ENCODE peak calls at places on chromosomes 4 and X, in eight cellular contexts. R is D721Med, O is cardiac fibroblast, D is LNCaP clone FGC, M is left ventricle myocardium inferior, W is Caco-2, H is RWPE1, E is prostate gland. N is an unnamed sample.
A peak's percentile ranks its signal among the peaks of the same experiment; 100 is the strongest.

GRCh38 chr4:5926601-5927000 is 33.7 kb upstream of the CRMP1 start:
- DNase-seq in R (no peak), O (no peak), D (no peak), M (no peak), W (no peak), H (no peak), E (no peak), N (no peak)

GRCh38 chr4:3059090-3059428 is 15.3 kb downstream of the HTT-AS start:
- DNase-seq in R (no peak), O (no peak), D (no peak), M (no peak), W (no peak), H (no peak), E (no peak), N (no peak)

GRCh38 chr4:76504613-76505465 is 69.8 kb downstream of the SHROOM3 start:
- DNase-seq in R (peak; percentile 29), O (peak; percentile 77), D (peak; percentile 43), M (no peak), W (no peak), H (peak; percentile 49), E (peak; percentile 28), N (peak; percentile 47)

GRCh38 chrX:68332156-68332823 is 101.0 kb downstream of the OPHN1 start:
- DNase-seq in R (no peak), O (peak; percentile 42), D (no peak), M (no peak), W (no peak), H (no peak), E (no peak), N (no peak)

GRCh38 chrX:53223068-53223693 is 1.8 kb downstream of the KDM5C start:
- DNase-seq in R (no peak), O (peak; percentile 2), D (no peak), M (no peak), W (no peak), H (no peak), E (no peak), N (peak; percentile 8)

GRCh38 chr4:36508390-36508789 is 227.0 kb downstream of the DTHD1 start:
- DNase-seq in R (no peak), O (no peak), D (no peak), M (no peak), W (no peak), H (no peak), E (no peak), N (no peak)

GRCh38 chrX:43267652-43268051 is 388.4 kb upstream of the MAOA start:
- DNase-seq in R (no peak), O (no peak), D (no peak), M (no peak), W (no peak), H (no peak), E (no peak), N (no peak)

GRCh38 chr4:5908836-5909235 is 15.9 kb upstream of the CRMP1 start:
- DNase-seq in R (no peak), O (no peak), D (no peak), M (no peak), W (no peak), H (no peak), E (no peak), N (no peak)

GRCh38 chr4:186554890-186555827 is at the start of gene MTNR1A:
- DNase-seq in R (no peak), O (no peak), D (no peak), M (no peak), W (no peak), H (peak; percentile 13), E (no peak), N (no peak)

GRCh38 chr4:40718571-40718970 is 31.2 kb upstream of the NSUN7 start:
- DNase-seq in R (no peak), O (no peak), D (no peak), M (no peak), W (no peak), H (no peak), E (peak; percentile 8), N (no peak)

GRCh38 chr4:156255608-156256007 is 301.9 kb upstream of the CTSO start:
- DNase-seq in R (no peak), O (no peak), D (no peak), M (no peak), W (no peak), H (no peak), E (no peak), N (no peak)

GRCh38 chrX:38805294-38806053 is 4.2 kb downstream of the MID1IP1 start:
- DNase-seq in R (no peak), O (peak; percentile 86), D (no peak), M (peak; percentile 67), W (peak; percentile 41), H (peak; percentile 16), E (peak; percentile 46), N (peak; percentile 56)

GRCh38 chr4:175469519-175469918 is 342.5 kb downstream of the GPM6A start:
- DNase-seq in R (no peak), O (no peak), D (no peak), M (no peak), W (no peak), H (peak; percentile 0), E (no peak), N (peak; percentile 50)

GRCh38 chrX:27575565-27575964 is 14.6 kb upstream of the DCAF8L2 start:
- DNase-seq in R (no peak), O (peak; percentile 39), D (no peak), M (no peak), W (no peak), H (no peak), E (no peak), N (no peak)

GRCh38 chr4:128322986-128323385 is 35.4 kb upstream of the PGRMC2 start:
- DNase-seq in R (no peak), O (peak; percentile 55), D (no peak), M (no peak), W (peak; percentile 82), H (peak; percentile 49), E (no peak), N (peak; percentile 80)

GRCh38 chr4:80026080-80026479 is 46.9 kb downstream of the ANTXR2 start:
- DNase-seq in R (no peak), O (no peak), D (no peak), M (no peak), W (no peak), H (no peak), E (no peak), N (peak; percentile 17)

GRCh38 chrX:21905209-21905735 is 35.2 kb upstream of the SMS start:
- DNase-seq in R (no peak), O (no peak), D (no peak), M (no peak), W (no peak), H (no peak), E (no peak), N (no peak)

GRCh38 chr4:108270466-108271450 is 102.0 kb upstream of the LEF1 start:
- DNase-seq in R (no peak), O (peak; percentile 6), D (no peak), M (no peak), W (no peak), H (no peak), E (no peak), N (peak; percentile 67)

GRCh38 chr4:138910914-138911336 is 104.7 kb upstream of the NOCT start:
- DNase-seq in R (no peak), O (peak; percentile 94), D (peak; percentile 96), M (peak; percentile 80), W (peak; percentile 65), H (peak; percentile 88), E (peak; percentile 88), N (peak; percentile 77)

GRCh38 chrX:123237271-123237670 is 53.2 kb downstream of the GRIA3 start:
- DNase-seq in R (no peak), O (no peak), D (no peak), M (no peak), W (no peak), H (no peak), E (no peak), N (no peak)

GRCh38 chr4:2534904-2535385 is 1.5 kb upstream of the FAM193A start:
- DNase-seq in R (no peak), O (no peak), D (no peak), M (no peak), W (no peak), H (no peak), E (no peak), N (no peak)

GRCh38 chr4:52260507-52261302 is 209.6 kb downstream of the SPATA18 start:
- DNase-seq in R (no peak), O (no peak), D (no peak), M (peak; percentile 31), W (no peak), H (no peak), E (no peak), N (no peak)
- TF ChIP-seq CTCF in R (no peak), O (no peak), D (no peak), M (no peak), W (no peak), H (no peak), E (no peak), N (no peak)

DNA sequence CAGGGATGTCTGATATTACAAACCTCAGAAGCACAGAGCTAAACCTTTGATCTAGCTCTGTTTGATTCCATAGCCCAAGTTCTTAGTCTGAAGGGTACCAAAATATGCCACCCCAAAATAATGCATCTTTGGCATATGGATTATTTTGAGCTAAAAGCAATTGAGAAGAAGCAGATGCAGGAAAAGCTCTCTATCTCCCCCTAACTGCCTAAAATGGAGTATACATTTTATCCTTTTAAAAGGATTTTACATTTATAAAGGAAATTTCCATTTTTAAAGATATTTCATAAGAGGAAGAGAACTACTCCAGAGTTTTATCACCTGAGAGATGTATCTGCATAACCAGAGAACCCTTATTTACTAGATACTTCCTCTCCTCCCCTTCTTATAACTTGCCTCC is 158.7 kb downstream of the ZNF674 start:
- DNase-seq in R (no peak), O (no peak), D (no peak), M (no peak), W (no peak), H (no peak), E (no peak), N (no peak)
- TF ChIP-seq CTCF in R (no peak), O (peak; percentile 37), D (no peak), M (no peak), W (no peak), H (no peak), E (no peak), N (peak; percentile 57)

GRCh38 chr4:87985887-87986200 is 10.3 kb downstream of the SPP1 start:
- DNase-seq in R (no peak), O (no peak), D (no peak), M (no peak), W (no peak), H (no peak), E (no peak), N (no peak)
- TF ChIP-seq CTCF in R (no peak), O (no peak), D (no peak), M (no peak), W (no peak), H (no peak), E (no peak), N (peak; percentile 30)

GRCh38 chr4:30720021-30720655 is at the start of gene PCDH7:
- DNase-seq in R (no peak), O (peak; percentile 58), D (no peak), M (peak; percentile 22), W (peak; percentile 61), H (peak; percentile 48), E (peak; percentile 51), N (peak; percentile 11)

GRCh38 chr4:30722092-30722915 is 2.1 kb downstream of the PCDH7 start:
- DNase-seq in R (no peak), O (no peak), D (no peak), M (peak; percentile 22), W (no peak), H (no peak), E (no peak), N (no peak)

GRCh38 chr4:30720656-30721352 is 635 bp downstream of the PCDH7 start:
- DNase-seq in R (no peak), O (peak; percentile 50), D (no peak), M (peak; percentile 25), W (peak; percentile 40), H (peak; percentile 13), E (no peak), N (no peak)

GRCh38 chr4:30722916-30723270 is 2.7 kb downstream of the PCDH7 start:
- DNase-seq in R (no peak), O (no peak), D (no peak), M (no peak), W (no peak), H (no peak), E (no peak), N (no peak)

GRCh38 chr4:30721353-30722091 is 1.4 kb downstream of the PCDH7 start:
- DNase-seq in R (peak; percentile 41), O (peak; percentile 53), D (no peak), M (peak; percentile 33), W (no peak), H (peak; percentile 22), E (peak; percentile 19), N (no peak)
- TF ChIP-seq CTCF in R (peak; percentile 41), O (no peak), D (no peak), M (peak; percentile 54), W (no peak), H (peak; percentile 83), E (peak; percentile 69), N (no peak)

N was measured in HFFc6.